ENCODE peak calls at places on chromosome 16, in nine cellular contexts. X is AG10803, B is A549, R is epithelial cell of esophagus, D is dorsolateral prefrontal cortex, S is skeletal muscle cell, L is brain microvascular endothelial cell, E is GM23248, O is breast epithelium. P is an unnamed sample.

GRCh38 chr16:14196539-14196938 is 125.4 kb downstream of the MRTFB start:
- DNase-seq in X (no peak), B (no peak), R (no peak), D (no peak), S (no peak), L (no peak), E (no peak), O (no peak), P (no peak)

GRCh38 chr16:88974080-88974479 is 2.9 kb downstream of the CBFA2T3 start:
- DNase-seq in X (no peak), B (no peak), R (no peak), D (no peak), S (no peak), L (no peak), E (no peak), O (no peak), P (no peak)

GRCh38 chr16:69073181-69073669 is 32.2 kb upstream of the HAS3 start:
- DNase-seq in X (peak; percentile 68), B (peak; percentile 64), R (peak; percentile 98), D (no peak), S (peak; percentile 63), L (peak; percentile 80), E (peak; percentile 90), O (no peak), P (no peak)

GRCh38 chr16:22789281-22789945 is 24.5 kb upstream of the HS3ST2 start:
- DNase-seq in X (no peak), B (no peak), R (peak; percentile 73), D (no peak), S (no peak), L (no peak), E (peak; percentile 43), O (no peak), P (no peak)

GRCh38 chr16:70688266-70688742 is 2.5 kb upstream of the MTSS2 start:
- DNase-seq in X (peak; percentile 89), B (no peak), R (no peak), D (peak; percentile 76), S (no peak), L (no peak), E (peak; percentile 60), O (no peak), P (no peak)

GRCh38 chr16:68685685-68686478 is 40.8 kb downstream of the CDH3 start:
- DNase-seq in X (no peak), B (no peak), R (peak; percentile 47), D (no peak), S (no peak), L (no peak), E (no peak), O (no peak), P (no peak)

GRCh38 chr16:87628940-87629339 is 26.6 kb downstream of the JPH3 start:
- DNase-seq in X (peak; percentile 68), B (peak; percentile 85), R (peak; percentile 94), D (no peak), S (no peak), L (peak; percentile 16), E (peak; percentile 74), O (no peak), P (no peak)

GRCh38 chr16:82027629-82028035 is 7.4 kb upstream of the HSD17B2 start:
- DNase-seq in X (no peak), B (no peak), R (peak; percentile 79), D (no peak), S (no peak), L (no peak), E (no peak), O (no peak), P (no peak)

GRCh38 chr16:54447606-54448440 is 161.2 kb upstream of the IRX3 start:
- DNase-seq in X (peak; percentile 85), B (peak; percentile 50), R (peak; percentile 89), D (no peak), S (peak; percentile 69), L (peak; percentile 72), E (peak; percentile 97), O (no peak), P (no peak)

GRCh38 chr16:29675811-29676643 is 3.0 kb upstream of the QPRT start:
- DNase-seq in X (peak; percentile 13), B (peak; percentile 37), R (peak; percentile 30), D (no peak), S (no peak), L (peak; percentile 24), E (peak; percentile 30), O (no peak), P (no peak)

GRCh38 chr16:24652803-24653202 is 76.6 kb upstream of the TNRC6A start:
- DNase-seq in X (no peak), B (no peak), R (no peak), D (no peak), S (no peak), L (no peak), E (no peak), O (no peak), P (no peak)

DNA sequence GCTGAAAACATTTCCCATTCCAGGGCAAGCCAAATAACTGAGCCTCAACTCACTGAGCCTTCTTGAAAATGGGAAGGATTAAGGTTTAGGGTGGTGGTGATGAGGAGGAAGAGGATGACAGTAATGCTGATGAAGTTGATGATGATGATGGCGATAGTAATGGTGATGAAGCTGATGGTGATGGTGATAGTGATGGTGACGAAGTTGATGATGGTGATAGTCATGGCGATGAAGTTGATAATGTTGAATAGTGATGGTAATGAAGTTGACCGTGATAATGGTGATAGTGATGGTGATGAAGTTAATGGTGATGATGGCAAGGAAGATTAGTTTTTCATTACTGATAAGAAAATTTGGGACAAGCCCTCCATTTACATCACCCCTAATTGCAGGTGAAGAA is 285.8 kb upstream of the DYNLRB2 start:
- DNase-seq in X (no peak), B (no peak), R (no peak), D (no peak), S (no peak), L (no peak), E (no peak), O (no peak), P (no peak)
- H3K4me3 ChIP-seq in X (no peak overlapping the region), B (no peak overlapping the region), R (no peak overlapping the region), D (no peak overlapping the region), S (no peak overlapping the region), L (no peak overlapping the region), E (no peak overlapping the region), O (no peak overlapping the region), P (no peak overlapping the region)

DNA sequence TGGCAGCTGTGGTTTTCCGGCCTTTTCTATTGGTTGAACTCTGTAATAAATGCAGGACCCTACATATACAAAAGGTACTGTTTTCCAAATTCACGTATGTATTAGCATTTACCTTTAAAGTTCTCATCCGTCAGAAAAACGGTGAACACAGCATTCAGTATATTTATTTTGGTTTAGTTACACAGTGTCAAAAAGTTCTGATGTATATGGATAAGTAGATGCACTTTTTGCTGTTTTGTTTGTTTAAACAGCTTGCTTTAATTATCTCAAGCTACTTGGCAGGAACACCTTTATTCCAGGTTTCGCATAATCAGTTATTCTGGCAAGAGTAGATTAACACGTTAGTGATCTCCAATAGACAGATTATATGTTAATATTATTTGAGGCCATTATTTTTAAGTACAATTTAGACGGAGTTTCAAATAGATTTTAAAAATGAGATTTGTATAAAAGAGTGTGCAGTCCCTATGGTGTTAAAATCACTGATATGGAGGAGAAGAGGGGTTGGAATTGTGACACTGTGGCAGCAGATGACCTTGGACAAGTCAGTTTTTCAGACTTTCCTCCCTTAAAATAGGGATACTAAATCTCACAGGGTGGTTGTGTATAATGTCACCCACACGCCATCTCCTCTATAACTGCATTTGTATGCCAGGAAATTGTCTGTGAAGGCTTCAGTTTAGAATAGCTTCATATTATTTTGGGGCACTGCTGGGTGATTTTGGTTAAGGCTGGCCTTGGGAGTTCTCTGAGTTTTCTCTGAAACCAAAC is 2.1 kb downstream of the HERPUD1 start:
- DNase-seq in X (no peak), B (no peak), R (no peak), D (no peak), S (no peak), L (no peak), E (no peak), O (no peak), P (no peak)
- H3K4me3 ChIP-seq in X (peak overlapping the region; percentile 98), B (peak overlapping the region; percentile 99), R (peak overlapping the region; percentile 97), D (peak overlapping the region; percentile 99), S (peak overlapping the region; percentile 99), L (peak overlapping the region; percentile 98), E (peak overlapping the region; percentile 98), O (peak overlapping the region; percentile 99), P (peak overlapping the region; percentile 81)

DNA sequence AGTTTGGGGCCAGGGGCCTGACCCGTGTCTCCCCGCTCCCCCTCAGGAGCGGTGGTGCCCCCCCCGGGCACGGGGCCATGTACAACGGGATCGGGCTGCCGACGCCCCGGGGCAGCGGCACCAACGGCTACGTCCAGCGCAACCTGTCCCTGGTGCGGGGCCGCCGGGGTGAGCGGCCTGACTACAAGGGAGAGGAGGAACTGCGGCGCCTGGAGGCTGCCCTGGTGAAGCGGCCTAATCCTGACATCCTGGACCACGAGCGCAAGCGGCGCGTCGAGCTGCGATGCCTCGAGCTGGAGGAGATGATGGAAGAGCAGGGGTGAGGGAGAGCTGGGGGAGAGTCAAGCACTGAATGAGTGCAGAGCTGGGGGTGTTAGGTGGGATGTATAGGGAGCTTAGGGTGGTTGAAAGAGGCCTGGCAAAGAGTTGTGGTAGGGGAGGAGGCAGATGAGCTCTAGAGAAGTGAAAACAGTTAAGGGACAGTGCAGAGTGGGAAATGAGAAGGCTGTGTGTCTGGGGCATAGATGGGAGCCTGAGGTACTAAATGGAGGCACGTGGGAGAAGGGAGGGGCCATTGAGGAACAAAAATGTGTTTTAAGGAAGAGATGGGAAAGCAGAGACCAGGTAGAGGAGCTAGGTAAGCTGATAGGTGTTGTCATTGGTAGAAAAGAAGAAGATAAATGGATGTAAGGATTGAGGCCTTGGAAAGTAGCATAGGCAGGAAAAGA is 4.0 kb downstream of the SRRM2 start:
- DNase-seq in X (no peak), B (no peak), R (no peak), D (no peak), S (no peak), L (no peak), E (no peak), O (no peak), P (no peak)
- H3K4me3 ChIP-seq in X (no peak overlapping the region), B (no peak overlapping the region), R (no peak overlapping the region), D (no peak overlapping the region), S (no peak overlapping the region), L (no peak overlapping the region), E (no peak overlapping the region), O (no peak overlapping the region), P (no peak overlapping the region)

DNA sequence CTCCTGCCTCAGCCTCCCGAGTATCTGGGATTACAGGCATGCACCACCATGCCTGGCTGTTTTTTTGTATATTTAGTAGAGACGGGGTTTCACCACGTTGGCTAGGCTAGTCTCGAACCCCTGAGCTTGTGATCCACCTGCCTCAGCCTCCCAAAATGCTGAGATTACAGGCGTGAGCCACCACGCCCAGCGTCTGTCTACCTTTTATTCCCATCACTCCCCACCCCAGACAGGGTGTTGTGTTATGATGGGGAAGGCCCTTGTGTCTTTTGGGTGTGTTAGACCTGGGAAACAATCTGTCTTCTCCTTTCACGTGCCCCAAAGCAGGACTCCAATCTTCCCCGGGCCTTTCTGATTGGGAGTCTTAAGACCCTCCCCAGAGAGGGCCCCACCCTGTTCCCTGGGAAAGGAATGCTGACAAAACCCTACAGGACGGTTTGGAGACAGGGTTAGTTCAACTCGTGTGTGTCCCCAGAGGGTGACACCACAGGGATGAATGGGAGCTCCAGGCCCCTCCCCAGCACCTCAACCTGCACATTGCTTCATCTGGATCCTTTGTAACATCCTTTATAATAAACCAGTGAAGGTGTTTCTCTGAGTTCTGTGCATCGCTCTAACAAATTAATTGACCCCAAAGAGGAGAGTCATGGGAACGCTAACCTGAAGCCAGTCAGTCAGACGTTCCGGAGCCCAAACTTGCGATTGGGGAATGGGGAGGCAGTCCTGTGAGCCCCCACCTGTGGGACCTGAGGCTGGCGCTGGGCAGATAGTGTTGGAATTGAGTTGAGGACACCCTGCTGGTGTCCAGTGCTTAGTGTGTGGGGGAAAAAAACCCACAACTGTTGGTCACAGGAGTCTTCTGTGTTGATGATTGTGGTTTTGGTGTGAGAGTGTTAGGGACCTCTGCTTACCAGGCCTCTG is 3.2 kb upstream of the ELOB start:
- DNase-seq in X (no peak), B (no peak), R (no peak), D (no peak), S (no peak), L (no peak), E (no peak), O (peak; percentile 40), P (no peak)
- H3K4me3 ChIP-seq in X (no peak overlapping the region), B (no peak overlapping the region), R (no peak overlapping the region), D (no peak overlapping the region), S (no peak overlapping the region), L (no peak overlapping the region), E (no peak overlapping the region), O (no peak overlapping the region), P (no peak overlapping the region)